ENCODE peak calls at places on chromosomes 11 and 22, in nine cellular contexts. H is brain microvascular endothelial cell, Q is AG04449, E is aorta, C is HCT116, U is neuronal stem cell, N is MM.1S, K is fibroblast of mammary gland, Z is thoracic aorta. P is an unnamed sample.

GRCh38 chr11:14980854-14981253 is 8.7 kb upstream of the CALCA start:
- DNase-seq in H (peak), Q (peak), E (no peak), C (no peak), U (no peak), N (no peak), K (peak), Z (no peak), P (peak)

GRCh38 chr22:50640857-50641647 is 13.1 kb upstream of the ARSA start:
- DNase-seq in H (no peak), Q (no peak), E (no peak), C (no peak), U (no peak), N (no peak), K (no peak), Z (no peak), P (no peak)

GRCh38 chr11:91160661-91161060 is 937.8 kb upstream of the CHORDC1 start:
- DNase-seq in H (no peak), Q (no peak), E (no peak), C (no peak), U (no peak), N (no peak), K (no peak), Z (no peak), P (no peak)

GRCh38 chr11:12173111-12173510 is 62.7 kb downstream of the MICAL2 start:
- DNase-seq in H (no peak), Q (no peak), E (no peak), C (no peak), U (no peak), N (no peak), K (no peak), Z (no peak), P (no peak)

GRCh38 chr11:64278576-64279190 is 5.8 kb downstream of the BAD start:
- DNase-seq in H (no peak), Q (no peak), E (no peak), C (no peak), U (no peak), N (no peak), K (no peak), Z (no peak), P (no peak)

GRCh38 chr11:134119094-134119493 is 50.2 kb downstream of the JAM3 start:
- DNase-seq in H (peak), Q (no peak), E (no peak), C (no peak), U (no peak), N (no peak), K (peak), Z (no peak), P (peak)

GRCh38 chr22:19167106-19167869 is 11.2 kb downstream of the SLC25A1 start:
- DNase-seq in H (no peak), Q (no peak), E (no peak), C (no peak), U (no peak), N (no peak), K (no peak), Z (no peak), P (no peak)

GRCh38 chr11:22734628-22735345 is 68.4 kb downstream of the GAS2 start:
- DNase-seq in H (no peak), Q (no peak), E (no peak), C (no peak), U (no peak), N (no peak), K (peak), Z (no peak), P (peak)

GRCh38 chr22:42990131-42990838 is 24.7 kb downstream of the PACSIN2 start:
- DNase-seq in H (peak), Q (peak), E (peak), C (no peak), U (no peak), N (no peak), K (peak), Z (no peak), P (peak)

GRCh38 chr11:371051-371450 is 1.8 kb downstream of the B4GALNT4 start:
- DNase-seq in H (no peak), Q (no peak), E (no peak), C (no peak), U (no peak), N (no peak), K (no peak), Z (no peak), P (no peak)

GRCh38 chr11:108524422-108524821 is 26.2 kb upstream of the POGLUT3 start:
- DNase-seq in H (no peak), Q (no peak), E (no peak), C (no peak), U (no peak), N (no peak), K (no peak), Z (no peak), P (no peak)

GRCh38 chr11:125345706-125346561 is 150.1 kb downstream of the FEZ1 start:
- DNase-seq in H (peak), Q (no peak), E (peak), C (no peak), U (peak), N (peak), K (peak), Z (peak), P (peak)

GRCh38 chr11:1888811-1889526 is 2.7 kb downstream of the PRR33 start:
- DNase-seq in H (no peak), Q (no peak), E (no peak), C (no peak), U (no peak), N (no peak), K (no peak), Z (no peak), P (no peak)

GRCh38 chr22:38069372-38070249 is 12.4 kb downstream of the PICK1 start:
- DNase-seq in H (peak), Q (no peak), E (peak), C (no peak), U (no peak), N (peak), K (peak), Z (peak), P (peak)

GRCh38 chr22:37735054-37735453 is 38.2 kb downstream of the TRIOBP start:
- DNase-seq in H (no peak), Q (no peak), E (peak), C (no peak), U (peak), N (no peak), K (no peak), Z (no peak), P (no peak)

GRCh38 chr11:118106789-118107335 is 20.1 kb upstream of the SMIM35 start:
- DNase-seq in H (no peak), Q (peak), E (no peak), C (no peak), U (no peak), N (no peak), K (no peak), Z (no peak), P (no peak)

GRCh38 chr11:117145393-117145761 is 1.3 kb downstream of the PAFAH1B2 start:
- DNase-seq in H (peak), Q (no peak), E (no peak), C (no peak), U (peak), N (peak), K (peak), Z (no peak), P (no peak)

GRCh38 chr11:46386674-46387073 is 4.9 kb downstream of the CHRM4 start:
- DNase-seq in H (no peak), Q (no peak), E (no peak), C (no peak), U (no peak), N (no peak), K (peak), Z (no peak), P (no peak)

GRCh38 chr11:59182457-59183151 is 10.7 kb downstream of the DTX4 start:
- DNase-seq in H (no peak), Q (no peak), E (no peak), C (no peak), U (no peak), N (no peak), K (no peak), Z (no peak), P (no peak)

GRCh38 chr22:32416556-32417085 is 4.6 kb upstream of the RTCB start:
- DNase-seq in H (no peak), Q (no peak), E (no peak), C (no peak), U (no peak), N (peak), K (no peak), Z (no peak), P (no peak)

GRCh38 chr22:29055192-29055830 is 6.3 kb downstream of the C22orf31 start:
- DNase-seq in H (no peak), Q (no peak), E (no peak), C (no peak), U (no peak), N (no peak), K (no peak), Z (no peak), P (no peak)

GRCh38 chr11:2304156-2305139 is 2.6 kb downstream of the TSPAN32 start:
- DNase-seq in H (no peak), Q (no peak), E (no peak), C (no peak), U (no peak), N (no peak), K (no peak), Z (no peak), P (no peak)

GRCh38 chr11:2460540-2461252 is 15.9 kb downstream of the KCNQ1 start:
- DNase-seq in H (no peak), Q (no peak), E (no peak), C (no peak), U (no peak), N (peak), K (no peak), Z (no peak), P (no peak)

DNA sequence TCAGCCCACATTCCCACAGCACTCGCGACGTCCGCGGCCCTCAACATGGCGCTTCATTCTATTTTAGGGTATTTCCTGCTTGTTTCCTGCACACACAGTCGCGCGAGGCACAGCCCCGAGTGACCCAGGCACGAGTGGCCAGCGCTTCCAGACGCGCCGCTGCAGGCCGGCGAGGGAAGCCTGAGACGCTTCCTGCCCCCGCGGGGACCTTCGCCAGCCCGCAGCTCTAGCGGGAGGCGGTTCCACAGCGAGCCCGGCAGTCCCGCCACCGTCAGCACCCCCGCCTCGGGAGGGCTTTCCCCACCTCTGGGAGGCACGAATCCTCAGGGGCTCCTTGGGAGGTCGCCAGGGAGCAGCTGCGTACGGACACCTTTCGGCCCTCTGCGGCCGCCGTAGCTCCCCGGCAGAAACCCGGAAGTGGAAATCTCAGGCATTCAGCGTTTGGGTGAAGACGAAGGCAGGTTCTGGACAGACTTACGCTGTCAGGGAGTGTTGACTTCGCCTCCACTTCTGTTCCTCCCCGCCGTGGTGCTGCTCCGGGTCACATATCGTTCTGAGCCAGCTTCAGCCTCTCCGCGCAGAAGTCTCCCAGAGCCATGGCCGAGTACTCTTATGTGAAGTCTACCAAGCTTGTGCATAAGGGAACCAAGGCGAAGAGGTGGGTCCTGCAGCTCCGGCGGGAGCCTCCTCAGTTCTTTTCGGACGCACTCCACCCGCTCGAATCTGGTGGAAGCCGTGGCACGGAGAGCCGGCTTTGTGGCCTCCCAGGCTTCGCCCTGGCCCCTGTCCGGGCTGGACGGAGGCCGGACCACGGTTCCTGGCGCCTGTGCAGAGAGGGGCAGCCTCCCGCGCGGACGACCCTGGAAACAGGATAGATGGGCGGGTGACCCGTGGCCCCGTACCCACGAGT is 2925.9 kb upstream of the OR11H1 start:
- DNase-seq in H (no peak), Q (no peak), E (peak), C (no peak), U (no peak), N (no peak), K (no peak), Z (no peak), P (no peak)
- H3K4me3 ChIP-seq in H (no peak), Q (no peak), E (no peak), C (no peak), U (no peak), N (no peak), K (no peak), Z (no peak), P (no peak)

GRCh38 chr22:26027341-26027740 is 141.9 kb upstream of the SEZ6L start:
- DNase-seq in H (no peak), Q (no peak), E (no peak), C (no peak), U (no peak), N (no peak), K (no peak), Z (no peak), P (no peak)
- H3K4me3 ChIP-seq in H (no peak), Q (no peak), E (no peak), C (no peak), U (no peak), N (no peak), K (no peak), Z (no peak), P (no peak)

DNA sequence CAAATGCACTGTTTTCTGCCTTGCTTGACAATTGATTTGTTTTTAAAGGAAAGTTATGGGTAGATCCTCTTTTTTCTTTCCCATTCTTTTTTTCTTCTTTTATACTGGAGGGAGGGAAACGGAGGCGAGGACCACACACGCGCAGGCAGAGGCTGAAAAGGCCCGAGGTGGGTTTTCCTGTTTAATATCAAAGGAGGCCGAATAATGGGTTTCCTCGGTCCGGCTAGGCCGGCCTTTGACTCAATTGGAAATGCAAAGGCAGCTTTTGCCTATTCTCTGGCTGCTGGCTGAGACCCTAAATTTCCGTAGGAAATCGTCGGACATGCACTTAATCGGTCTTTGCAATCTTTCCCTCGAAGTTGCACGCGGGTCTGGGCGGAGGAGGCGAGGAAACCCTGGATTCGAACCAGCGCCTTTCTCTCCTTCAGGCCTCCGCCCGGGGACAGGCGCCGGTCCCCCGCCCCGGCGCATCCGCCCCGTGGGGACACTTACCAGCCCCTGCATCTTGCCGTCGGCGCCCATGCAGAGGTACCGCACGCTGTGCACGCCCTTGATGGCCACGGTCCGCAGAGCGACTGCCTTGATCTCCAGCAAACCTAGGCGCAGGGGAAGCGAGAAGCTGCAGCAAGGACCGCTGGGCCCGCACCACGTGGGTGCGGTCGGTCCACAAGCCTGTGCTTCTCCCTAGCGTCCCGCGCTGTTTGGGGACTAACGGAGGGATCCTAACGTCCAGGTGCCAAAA is 882 bp downstream of the FGF19 start:
- DNase-seq in H (no peak), Q (no peak), E (no peak), C (no peak), U (no peak), N (no peak), K (no peak), Z (no peak), P (no peak)
- H3K4me3 ChIP-seq in H (no peak), Q (no peak), E (no peak), C (peak), U (no peak), N (no peak), K (no peak), Z (no peak), P (no peak)

GRCh38 chr11:67422894-67423293 is 5.4 kb upstream of the RPS6KB2 start:
- DNase-seq in H (no peak), Q (no peak), E (no peak), C (no peak), U (no peak), N (no peak), K (no peak), Z (no peak), P (no peak)

GRCh38 chr11:67420646-67421420 is 5.4 kb downstream of the CARNS1 start:
- DNase-seq in H (peak), Q (peak), E (peak), C (peak), U (peak), N (peak), K (peak), Z (peak), P (peak)

GRCh38 chr11:67423466-67423865 is 4.8 kb upstream of the RPS6KB2 start:
- DNase-seq in H (no peak), Q (no peak), E (no peak), C (no peak), U (no peak), N (no peak), K (no peak), Z (no peak), P (no peak)

GRCh38 chr11:67420147-67420645 is 4.7 kb downstream of the CARNS1 start:
- DNase-seq in H (no peak), Q (no peak), E (no peak), C (no peak), U (no peak), N (no peak), K (no peak), Z (no peak), P (no peak)

GRCh38 chr11:67421421-67422031 is 6.0 kb downstream of the CARNS1 start:
- DNase-seq in H (no peak), Q (no peak), E (no peak), C (no peak), U (no peak), N (no peak), K (no peak), Z (no peak), P (no peak)
- H3K4me3 ChIP-seq in H (peak), Q (peak), E (no peak), C (peak), U (peak), N (peak), K (no peak), Z (peak), P (peak)

GRCh38 chr11:19027829-19028595 is 32.5 kb downstream of the MRGPRX2 start:
- DNase-seq in H (peak), Q (no peak), E (no peak), C (peak), U (no peak), N (no peak), K (peak), Z (no peak), P (peak)

GRCh38 chr11:19032990-19033389 is 27.5 kb downstream of the MRGPRX2 start:
- DNase-seq in H (no peak), Q (no peak), E (no peak), C (no peak), U (no peak), N (peak), K (no peak), Z (no peak), P (no peak)
- H3K4me3 ChIP-seq in H (no peak), Q (no peak), E (no peak), C (no peak), U (no peak), N (peak), K (no peak), Z (no peak), P (no peak)

GRCh38 chr11:17354070-17354924 is 2.7 kb downstream of the NCR3LG1 start:
- DNase-seq in H (peak), Q (no peak), E (no peak), C (peak), U (peak), N (peak), K (peak), Z (peak), P (peak)
- H3K4me3 ChIP-seq in H (peak), Q (peak), E (peak), C (peak), U (peak), N (peak), K (peak), Z (peak), P (peak)

GRCh38 chr11:75652936-75653335 is 15.9 kb downstream of the MAP6 start:
- DNase-seq in H (no peak), Q (no peak), E (no peak), C (no peak), U (no peak), N (no peak), K (peak), Z (no peak), P (no peak)
- H3K4me3 ChIP-seq in H (no peak), Q (no peak), E (no peak), C (no peak), U (no peak), N (no peak), K (no peak), Z (no peak), P (no peak)

DNA sequence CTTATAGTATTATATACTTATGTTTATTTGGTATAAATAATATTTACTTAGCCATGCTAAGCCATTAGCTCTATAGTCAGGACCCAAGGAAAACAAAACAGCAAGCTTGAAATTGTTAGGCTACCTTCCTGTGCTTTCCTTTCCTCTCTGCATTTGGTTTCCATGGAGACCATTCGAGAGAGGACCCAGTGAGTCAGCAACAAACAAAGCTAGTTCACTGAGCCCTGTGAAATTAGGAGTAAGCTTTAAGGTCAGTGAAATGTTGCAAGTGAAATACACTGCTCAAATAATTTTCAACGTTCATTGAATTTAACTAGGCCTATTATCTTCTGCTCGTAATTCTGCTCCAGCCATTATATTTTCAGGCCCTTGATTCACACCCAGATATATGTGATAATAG is 9.1 kb upstream of the OR10D3 start:
- DNase-seq in H (peak), Q (peak), E (no peak), C (peak), U (peak), N (peak), K (peak), Z (no peak), P (peak)
- H3K4me3 ChIP-seq in H (no peak), Q (no peak), E (no peak), C (no peak), U (no peak), N (no peak), K (no peak), Z (no peak), P (no peak)

GRCh38 chr11:17718510-17718962 is 835 bp upstream of the MYOD1 start:
- DNase-seq in H (no peak), Q (no peak), E (no peak), C (no peak), U (no peak), N (no peak), K (no peak), Z (no peak), P (no peak)
- H3K4me3 ChIP-seq in H (no peak), Q (no peak), E (no peak), C (no peak), U (no peak), N (no peak), K (no peak), Z (no peak), P (no peak)